ENCODE peak calls at places on chromosomes 12 and 14, in eight cellular contexts. One of them, this sample, is unnamed.

GRCh38 chr12:126355346-126355745 is 1290.1 kb downstream of the AACS start:
- ATAC-seq in right lobe of liver: no peak
- ATAC-seq in body of pancreas: no peak
- ATAC-seq in RWPE2: no peak
- ATAC-seq in pancreas: no peak
- ATAC-seq in CD4-positive, alpha-beta T cell: peak; percentile 83
- ATAC-seq in heart left ventricle: no peak
- ATAC-seq in activated CD8-positive, alpha-beta T cell treated with anti-CD3 and anti-CD28 coated beads for 36 hours: no peak
- ATAC-seq in this sample: no peak

GRCh38 chr12:121933522-121934317 is 15.3 kb downstream of the CFAP251 start:
- ATAC-seq in RWPE2: peak; percentile 72
- ATAC-seq in activated CD8-positive, alpha-beta T cell treated with anti-CD3 and anti-CD28 coated beads for 36 hours: no peak
- ATAC-seq in pancreas: no peak
- ATAC-seq in body of pancreas: no peak
- ATAC-seq in CD4-positive, alpha-beta T cell: no peak
- ATAC-seq in right lobe of liver: no peak
- ATAC-seq in heart left ventricle: no peak
- ATAC-seq in this sample: no peak

GRCh38 chr14:49966304-49966809 is 73.5 kb downstream of the ARF6 start:
- ATAC-seq in body of pancreas: peak; percentile 92
- ATAC-seq in heart left ventricle: no peak
- ATAC-seq in pancreas: peak; percentile 93
- ATAC-seq in right lobe of liver: peak; percentile 88
- ATAC-seq in RWPE2: no peak
- ATAC-seq in CD4-positive, alpha-beta T cell: no peak
- ATAC-seq in activated CD8-positive, alpha-beta T cell treated with anti-CD3 and anti-CD28 coated beads for 36 hours: no peak
- ATAC-seq in this sample: no peak

GRCh38 chr12:91367234-91367849 is 184.7 kb upstream of the DCN start:
- ATAC-seq in CD4-positive, alpha-beta T cell: no peak
- ATAC-seq in activated CD8-positive, alpha-beta T cell treated with anti-CD3 and anti-CD28 coated beads for 36 hours: no peak
- ATAC-seq in body of pancreas: no peak
- ATAC-seq in heart left ventricle: no peak
- ATAC-seq in RWPE2: no peak
- ATAC-seq in pancreas: no peak
- ATAC-seq in right lobe of liver: no peak
- ATAC-seq in this sample: no peak

GRCh38 chr14:52015411-52016030 is 26.2 kb downstream of the RTRAF start:
- ATAC-seq in CD4-positive, alpha-beta T cell: no peak
- ATAC-seq in RWPE2: peak; percentile 32
- ATAC-seq in heart left ventricle: peak; percentile 49
- ATAC-seq in body of pancreas: peak; percentile 61
- ATAC-seq in right lobe of liver: peak; percentile 78
- ATAC-seq in pancreas: peak; percentile 80
- ATAC-seq in activated CD8-positive, alpha-beta T cell treated with anti-CD3 and anti-CD28 coated beads for 36 hours: peak; percentile 49
- ATAC-seq in this sample: no peak

GRCh38 chr12:106736051-106736957 is 38.2 kb upstream of the RIC8B start:
- ATAC-seq in activated CD8-positive, alpha-beta T cell treated with anti-CD3 and anti-CD28 coated beads for 36 hours: peak; percentile 62
- ATAC-seq in pancreas: no peak
- ATAC-seq in heart left ventricle: no peak
- ATAC-seq in body of pancreas: no peak
- ATAC-seq in right lobe of liver: peak; percentile 41
- ATAC-seq in CD4-positive, alpha-beta T cell: peak; percentile 55
- ATAC-seq in RWPE2: no peak
- ATAC-seq in this sample: no peak

GRCh38 chr12:3551386-3551785 is 60.4 kb downstream of the PRMT8 start:
- ATAC-seq in right lobe of liver: no peak
- ATAC-seq in activated CD8-positive, alpha-beta T cell treated with anti-CD3 and anti-CD28 coated beads for 36 hours: no peak
- ATAC-seq in body of pancreas: no peak
- ATAC-seq in CD4-positive, alpha-beta T cell: no peak
- ATAC-seq in pancreas: peak; percentile 34
- ATAC-seq in RWPE2: no peak
- ATAC-seq in heart left ventricle: peak; percentile 86
- ATAC-seq in this sample: peak; percentile 77

GRCh38 chr14:103315368-103315911 is 18.6 kb upstream of the EIF5 start:
- ATAC-seq in activated CD8-positive, alpha-beta T cell treated with anti-CD3 and anti-CD28 coated beads for 36 hours: no peak
- ATAC-seq in RWPE2: peak; percentile 68
- ATAC-seq in right lobe of liver: peak; percentile 87
- ATAC-seq in body of pancreas: peak; percentile 24
- ATAC-seq in heart left ventricle: peak; percentile 86
- ATAC-seq in pancreas: no peak
- ATAC-seq in CD4-positive, alpha-beta T cell: no peak
- ATAC-seq in this sample: peak; percentile 59

GRCh38 chr12:39574785-39575497 is 44.7 kb downstream of the ABCD2 start:
- ATAC-seq in heart left ventricle: no peak
- ATAC-seq in activated CD8-positive, alpha-beta T cell treated with anti-CD3 and anti-CD28 coated beads for 36 hours: peak; percentile 20
- ATAC-seq in pancreas: no peak
- ATAC-seq in CD4-positive, alpha-beta T cell: no peak
- ATAC-seq in RWPE2: no peak
- ATAC-seq in body of pancreas: no peak
- ATAC-seq in right lobe of liver: no peak
- ATAC-seq in this sample: no peak

GRCh38 chr12:121783771-121784170 is 9.7 kb downstream of the RHOF start:
- ATAC-seq in activated CD8-positive, alpha-beta T cell treated with anti-CD3 and anti-CD28 coated beads for 36 hours: no peak
- ATAC-seq in RWPE2: no peak
- ATAC-seq in body of pancreas: no peak
- ATAC-seq in CD4-positive, alpha-beta T cell: no peak
- ATAC-seq in heart left ventricle: no peak
- ATAC-seq in pancreas: no peak
- ATAC-seq in right lobe of liver: no peak
- ATAC-seq in this sample: no peak

GRCh38 chr12:42201061-42201460 is 37.0 kb downstream of the YAF2 start:
- ATAC-seq in right lobe of liver: no peak
- ATAC-seq in heart left ventricle: no peak
- ATAC-seq in pancreas: no peak
- ATAC-seq in RWPE2: no peak
- ATAC-seq in CD4-positive, alpha-beta T cell: no peak
- ATAC-seq in body of pancreas: no peak
- ATAC-seq in activated CD8-positive, alpha-beta T cell treated with anti-CD3 and anti-CD28 coated beads for 36 hours: no peak
- ATAC-seq in this sample: no peak

GRCh38 chr12:121033625-121034349 is 5.3 kb downstream of the OASL start:
- ATAC-seq in pancreas: peak; percentile 49
- ATAC-seq in right lobe of liver: no peak
- ATAC-seq in RWPE2: peak; percentile 90
- ATAC-seq in activated CD8-positive, alpha-beta T cell treated with anti-CD3 and anti-CD28 coated beads for 36 hours: peak; percentile 79
- ATAC-seq in body of pancreas: no peak
- ATAC-seq in CD4-positive, alpha-beta T cell: peak; percentile 75
- ATAC-seq in heart left ventricle: no peak
- ATAC-seq in this sample: no peak

GRCh38 chr14:89933002-89933401 is 21.5 kb downstream of the EFCAB11 start:
- ATAC-seq in heart left ventricle: no peak
- ATAC-seq in pancreas: no peak
- ATAC-seq in right lobe of liver: no peak
- ATAC-seq in activated CD8-positive, alpha-beta T cell treated with anti-CD3 and anti-CD28 coated beads for 36 hours: no peak
- ATAC-seq in body of pancreas: no peak
- ATAC-seq in RWPE2: no peak
- ATAC-seq in CD4-positive, alpha-beta T cell: no peak
- ATAC-seq in this sample: no peak
- TF ChIP-seq CTCF in heart left ventricle: no peak
- TF ChIP-seq CTCF in pancreas: no peak
- TF ChIP-seq CTCF in right lobe of liver: no peak
- TF ChIP-seq CTCF in activated CD8-positive, alpha-beta T cell treated with anti-CD3 and anti-CD28 coated beads for 36 hours: no peak
- TF ChIP-seq CTCF in body of pancreas: no peak
- TF ChIP-seq CTCF in RWPE2: no peak
- TF ChIP-seq CTCF in CD4-positive, alpha-beta T cell: no peak
- TF ChIP-seq CTCF in this sample: no peak

DNA sequence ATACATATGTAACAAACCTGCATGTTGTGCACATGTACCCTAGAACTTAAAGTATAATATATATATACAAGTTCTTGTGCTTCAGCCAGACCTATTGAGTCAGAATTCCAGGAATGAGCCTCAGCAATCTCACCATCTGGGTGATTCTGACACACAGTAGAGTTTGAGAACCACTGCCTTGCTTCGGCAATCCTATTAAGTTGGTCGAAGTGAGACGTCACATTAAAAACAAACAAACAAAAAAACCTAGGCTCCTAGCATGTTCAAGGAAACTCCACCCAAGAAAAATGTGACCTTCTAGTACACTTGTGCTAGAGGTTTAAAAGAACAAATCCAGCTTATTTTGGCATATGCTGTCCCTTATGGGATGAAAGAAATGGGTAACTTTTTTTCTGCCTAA is 115.8 kb downstream of the SINHCAF start:
- ATAC-seq in right lobe of liver: no peak
- ATAC-seq in CD4-positive, alpha-beta T cell: no peak
- ATAC-seq in heart left ventricle: no peak
- ATAC-seq in pancreas: no peak
- ATAC-seq in RWPE2: no peak
- ATAC-seq in activated CD8-positive, alpha-beta T cell treated with anti-CD3 and anti-CD28 coated beads for 36 hours: no peak
- ATAC-seq in body of pancreas: no peak
- ATAC-seq in this sample: no peak
- TF ChIP-seq CTCF in right lobe of liver: no peak
- TF ChIP-seq CTCF in CD4-positive, alpha-beta T cell: no peak
- TF ChIP-seq CTCF in heart left ventricle: no peak
- TF ChIP-seq CTCF in pancreas: no peak
- TF ChIP-seq CTCF in RWPE2: no peak
- TF ChIP-seq CTCF in activated CD8-positive, alpha-beta T cell treated with anti-CD3 and anti-CD28 coated beads for 36 hours: no peak
- TF ChIP-seq CTCF in body of pancreas: no peak
- TF ChIP-seq CTCF in this sample: no peak

GRCh38 chr12:10363665-10363921 is 26.2 kb downstream of the KLRK1 start:
- ATAC-seq in right lobe of liver: no peak
- ATAC-seq in pancreas: no peak
- ATAC-seq in RWPE2: no peak
- ATAC-seq in activated CD8-positive, alpha-beta T cell treated with anti-CD3 and anti-CD28 coated beads for 36 hours: no peak
- ATAC-seq in body of pancreas: no peak
- ATAC-seq in heart left ventricle: no peak
- ATAC-seq in CD4-positive, alpha-beta T cell: no peak
- ATAC-seq in this sample: no peak

GRCh38 chr12:10364839-10365681 is 24.8 kb downstream of the KLRK1 start:
- ATAC-seq in body of pancreas: peak; percentile 81
- ATAC-seq in right lobe of liver: peak; percentile 86
- ATAC-seq in pancreas: peak; percentile 86
- ATAC-seq in activated CD8-positive, alpha-beta T cell treated with anti-CD3 and anti-CD28 coated beads for 36 hours: peak; percentile 62
- ATAC-seq in heart left ventricle: peak; percentile 91
- ATAC-seq in RWPE2: peak; percentile 54
- ATAC-seq in CD4-positive, alpha-beta T cell: peak; percentile 81
- ATAC-seq in this sample: peak; percentile 74

GRCh38 chr12:10363922-10364838 is 25.7 kb downstream of the KLRK1 start:
- ATAC-seq in heart left ventricle: peak; percentile 77
- ATAC-seq in CD4-positive, alpha-beta T cell: peak; percentile 49
- ATAC-seq in right lobe of liver: peak; percentile 82
- ATAC-seq in RWPE2: peak; percentile 67
- ATAC-seq in body of pancreas: peak; percentile 59
- ATAC-seq in pancreas: peak; percentile 66
- ATAC-seq in activated CD8-positive, alpha-beta T cell treated with anti-CD3 and anti-CD28 coated beads for 36 hours: peak; percentile 64
- ATAC-seq in this sample: peak; percentile 73

GRCh38 chr12:10366875-10367274 is 23.0 kb downstream of the KLRK1 start:
- ATAC-seq in CD4-positive, alpha-beta T cell: peak; percentile 30
- ATAC-seq in body of pancreas: no peak
- ATAC-seq in right lobe of liver: no peak
- ATAC-seq in RWPE2: no peak
- ATAC-seq in heart left ventricle: no peak
- ATAC-seq in pancreas: peak; percentile 6
- ATAC-seq in activated CD8-positive, alpha-beta T cell treated with anti-CD3 and anti-CD28 coated beads for 36 hours: no peak
- ATAC-seq in this sample: no peak

DNA sequence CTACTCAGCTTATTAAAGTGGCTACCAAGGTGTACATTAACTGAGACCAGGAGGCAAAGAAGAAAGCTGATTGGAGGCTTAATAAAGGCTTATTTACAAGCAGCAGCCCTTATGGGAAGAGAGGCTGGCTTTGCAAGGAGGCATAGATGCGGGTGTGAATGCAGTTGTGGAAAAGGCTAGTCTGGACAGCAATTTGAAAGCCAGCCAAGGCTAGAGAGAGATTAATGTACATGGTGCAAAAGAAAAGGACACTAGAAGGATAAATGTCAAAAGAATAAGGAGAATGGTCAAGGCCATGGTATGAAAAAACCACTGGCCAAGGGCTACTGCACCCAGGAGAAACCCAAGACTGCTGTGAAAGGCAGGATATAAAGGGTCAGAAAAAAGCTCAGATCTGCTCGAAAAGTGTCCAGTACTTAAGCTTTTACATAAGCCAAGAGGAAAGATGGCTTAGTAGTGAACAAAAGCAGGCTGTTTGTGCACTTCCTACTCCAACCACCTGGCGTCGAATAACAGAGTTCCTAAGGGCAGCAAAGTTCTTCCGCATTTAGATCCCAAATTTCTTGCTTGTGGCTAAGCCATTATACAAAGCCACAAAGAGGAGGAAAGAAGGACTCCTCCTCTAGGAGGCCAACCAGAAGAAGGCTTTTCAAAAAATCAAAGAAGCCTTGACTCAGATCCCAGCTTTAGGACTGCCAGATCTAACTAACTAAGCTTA is 24.0 kb downstream of the KLRK1 start:
- ATAC-seq in pancreas: no peak
- ATAC-seq in body of pancreas: no peak
- ATAC-seq in CD4-positive, alpha-beta T cell: no peak
- ATAC-seq in heart left ventricle: no peak
- ATAC-seq in RWPE2: no peak
- ATAC-seq in activated CD8-positive, alpha-beta T cell treated with anti-CD3 and anti-CD28 coated beads for 36 hours: no peak
- ATAC-seq in right lobe of liver: no peak
- ATAC-seq in this sample: no peak
- TF ChIP-seq CTCF in pancreas: no peak
- TF ChIP-seq CTCF in body of pancreas: no peak
- TF ChIP-seq CTCF in CD4-positive, alpha-beta T cell: no peak
- TF ChIP-seq CTCF in heart left ventricle: no peak
- TF ChIP-seq CTCF in RWPE2: no peak
- TF ChIP-seq CTCF in activated CD8-positive, alpha-beta T cell treated with anti-CD3 and anti-CD28 coated beads for 36 hours: no peak
- TF ChIP-seq CTCF in right lobe of liver: peak; percentile 6
- TF ChIP-seq CTCF in this sample: no peak

DNA sequence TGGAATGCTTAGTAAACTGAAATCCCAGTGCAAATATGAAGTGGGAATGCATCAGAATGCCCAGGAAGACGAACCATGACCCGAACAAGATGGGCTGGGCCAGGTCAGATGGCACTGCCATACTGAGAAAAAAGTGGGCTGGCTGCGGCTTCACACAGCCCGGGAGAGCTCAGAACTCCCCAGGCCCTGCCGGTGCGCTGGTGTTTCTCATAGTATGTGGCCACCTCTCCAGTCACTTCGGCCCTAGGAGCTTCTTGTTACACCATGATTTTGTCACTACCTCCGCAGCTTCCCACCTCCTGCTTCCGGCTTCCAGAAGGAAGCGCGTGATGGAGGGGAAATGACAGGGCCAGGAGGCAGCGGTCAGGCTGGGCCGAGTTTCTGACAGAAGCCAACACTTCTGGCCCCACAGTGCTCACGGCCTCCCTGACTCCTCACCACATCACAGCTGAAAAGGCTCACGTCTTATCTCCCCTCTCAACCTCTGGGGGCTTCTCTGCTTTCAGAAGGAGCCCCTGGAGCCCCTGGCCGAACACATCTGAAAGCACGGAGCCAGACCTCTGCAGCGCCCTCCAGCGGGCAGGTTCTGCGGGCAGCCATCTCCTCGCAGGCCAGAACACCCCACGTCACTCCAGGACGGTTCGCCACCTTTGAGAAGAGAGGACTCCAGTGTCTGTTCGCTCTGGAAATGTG is 30.7 kb downstream of the DAD1 start:
- ATAC-seq in right lobe of liver: no peak
- ATAC-seq in pancreas: peak; percentile 2
- ATAC-seq in heart left ventricle: no peak
- ATAC-seq in RWPE2: no peak
- ATAC-seq in CD4-positive, alpha-beta T cell: no peak
- ATAC-seq in body of pancreas: no peak
- ATAC-seq in activated CD8-positive, alpha-beta T cell treated with anti-CD3 and anti-CD28 coated beads for 36 hours: peak; percentile 7
- ATAC-seq in this sample: no peak
- TF ChIP-seq CTCF in right lobe of liver: no peak
- TF ChIP-seq CTCF in pancreas: no peak
- TF ChIP-seq CTCF in heart left ventricle: no peak
- TF ChIP-seq CTCF in RWPE2: no peak
- TF ChIP-seq CTCF in CD4-positive, alpha-beta T cell: peak; percentile 60
- TF ChIP-seq CTCF in body of pancreas: no peak
- TF ChIP-seq CTCF in activated CD8-positive, alpha-beta T cell treated with anti-CD3 and anti-CD28 coated beads for 36 hours: peak; percentile 75
- TF ChIP-seq CTCF in this sample: no peak